ENCODE peak calls at places on chromosome 13, in nine cellular contexts. One of them, this sample, is unnamed.

GRCh38 chr13:39913928-39914327 is 258.5 kb downstream of the COG6 start:
- DNase-seq in H7: no peak
- DNase-seq in NCI-H446 treated with DMSO at 0.1 percent for 48 hours: no peak
- DNase-seq in naive thymus-derived CD8-positive, alpha-beta T cell: no peak
- DNase-seq in NCI-H510A: no peak
- DNase-seq in central memory CD4-positive, alpha-beta T cell: no peak
- DNase-seq in stimulated activated CD4-positive, alpha-beta T cell treated with anti-CD3 and anti-CD28 coated beads, TNF-alpha, amount 100 ng/mL, for 4 hours: no peak
- DNase-seq in WTC11: no peak
- DNase-seq in KG1: no peak
- DNase-seq in this sample: no peak

GRCh38 chr13:87778128-87778527 is 107.0 kb downstream of the SLITRK5 start:
- DNase-seq in H7: no peak
- DNase-seq in NCI-H446 treated with DMSO at 0.1 percent for 48 hours: no peak
- DNase-seq in naive thymus-derived CD8-positive, alpha-beta T cell: no peak
- DNase-seq in NCI-H510A: no peak
- DNase-seq in central memory CD4-positive, alpha-beta T cell: no peak
- DNase-seq in stimulated activated CD4-positive, alpha-beta T cell treated with anti-CD3 and anti-CD28 coated beads, TNF-alpha, amount 100 ng/mL, for 4 hours: no peak
- DNase-seq in WTC11: no peak
- DNase-seq in KG1: no peak
- DNase-seq in this sample: no peak

GRCh38 chr13:88196106-88196505 is 524.9 kb downstream of the SLITRK5 start:
- DNase-seq in H7: no peak
- DNase-seq in NCI-H446 treated with DMSO at 0.1 percent for 48 hours: no peak
- DNase-seq in naive thymus-derived CD8-positive, alpha-beta T cell: no peak
- DNase-seq in NCI-H510A: no peak
- DNase-seq in central memory CD4-positive, alpha-beta T cell: no peak
- DNase-seq in stimulated activated CD4-positive, alpha-beta T cell treated with anti-CD3 and anti-CD28 coated beads, TNF-alpha, amount 100 ng/mL, for 4 hours: no peak
- DNase-seq in WTC11: no peak
- DNase-seq in KG1: no peak
- DNase-seq in this sample: no peak

GRCh38 chr13:113584870-113585671 is 518 bp downstream of the TFDP1 start:
- DNase-seq in H7: peak
- DNase-seq in NCI-H446 treated with DMSO at 0.1 percent for 48 hours: no peak
- DNase-seq in naive thymus-derived CD8-positive, alpha-beta T cell: no peak
- DNase-seq in NCI-H510A: no peak
- DNase-seq in central memory CD4-positive, alpha-beta T cell: no peak
- DNase-seq in stimulated activated CD4-positive, alpha-beta T cell treated with anti-CD3 and anti-CD28 coated beads, TNF-alpha, amount 100 ng/mL, for 4 hours: peak
- DNase-seq in WTC11: no peak
- DNase-seq in KG1: no peak
- DNase-seq in this sample: no peak

GRCh38 chr13:51726446-51727185 is 77.3 kb downstream of the DHRS12 start:
- DNase-seq in H7: no peak
- DNase-seq in NCI-H446 treated with DMSO at 0.1 percent for 48 hours: no peak
- DNase-seq in naive thymus-derived CD8-positive, alpha-beta T cell: no peak
- DNase-seq in NCI-H510A: no peak
- DNase-seq in central memory CD4-positive, alpha-beta T cell: no peak
- DNase-seq in stimulated activated CD4-positive, alpha-beta T cell treated with anti-CD3 and anti-CD28 coated beads, TNF-alpha, amount 100 ng/mL, for 4 hours: no peak
- DNase-seq in WTC11: no peak
- DNase-seq in KG1: no peak
- DNase-seq in this sample: no peak

GRCh38 chr13:76667551-76667950 is 218.7 kb downstream of the KCTD12 start:
- DNase-seq in H7: no peak
- DNase-seq in NCI-H446 treated with DMSO at 0.1 percent for 48 hours: no peak
- DNase-seq in naive thymus-derived CD8-positive, alpha-beta T cell: peak
- DNase-seq in NCI-H510A: no peak
- DNase-seq in central memory CD4-positive, alpha-beta T cell: no peak
- DNase-seq in stimulated activated CD4-positive, alpha-beta T cell treated with anti-CD3 and anti-CD28 coated beads, TNF-alpha, amount 100 ng/mL, for 4 hours: no peak
- DNase-seq in WTC11: no peak
- DNase-seq in KG1: no peak
- DNase-seq in this sample: peak

GRCh38 chr13:109297628-109298027 is 488.8 kb downstream of the IRS2 start:
- DNase-seq in H7: no peak
- DNase-seq in NCI-H446 treated with DMSO at 0.1 percent for 48 hours: no peak
- DNase-seq in naive thymus-derived CD8-positive, alpha-beta T cell: no peak
- DNase-seq in NCI-H510A: no peak
- DNase-seq in central memory CD4-positive, alpha-beta T cell: no peak
- DNase-seq in stimulated activated CD4-positive, alpha-beta T cell treated with anti-CD3 and anti-CD28 coated beads, TNF-alpha, amount 100 ng/mL, for 4 hours: no peak
- DNase-seq in WTC11: no peak
- DNase-seq in KG1: no peak
- DNase-seq in this sample: no peak

GRCh38 chr13:106063591-106064308 is 471.7 kb downstream of the EFNB2 start:
- DNase-seq in H7: no peak
- DNase-seq in NCI-H446 treated with DMSO at 0.1 percent for 48 hours: no peak
- DNase-seq in naive thymus-derived CD8-positive, alpha-beta T cell: no peak
- DNase-seq in NCI-H510A: no peak
- DNase-seq in central memory CD4-positive, alpha-beta T cell: no peak
- DNase-seq in stimulated activated CD4-positive, alpha-beta T cell treated with anti-CD3 and anti-CD28 coated beads, TNF-alpha, amount 100 ng/mL, for 4 hours: no peak
- DNase-seq in WTC11: no peak
- DNase-seq in KG1: no peak
- DNase-seq in this sample: no peak

GRCh38 chr13:51154029-51154555 is 43.0 kb upstream of the C13orf42 start:
- DNase-seq in H7: no peak
- DNase-seq in NCI-H446 treated with DMSO at 0.1 percent for 48 hours: no peak
- DNase-seq in naive thymus-derived CD8-positive, alpha-beta T cell: no peak
- DNase-seq in NCI-H510A: no peak
- DNase-seq in central memory CD4-positive, alpha-beta T cell: no peak
- DNase-seq in stimulated activated CD4-positive, alpha-beta T cell treated with anti-CD3 and anti-CD28 coated beads, TNF-alpha, amount 100 ng/mL, for 4 hours: no peak
- DNase-seq in WTC11: no peak
- DNase-seq in KG1: no peak
- DNase-seq in this sample: no peak

GRCh38 chr13:44417876-44418275 is 44.3 kb downstream of the SERP2 start:
- DNase-seq in H7: no peak
- DNase-seq in NCI-H446 treated with DMSO at 0.1 percent for 48 hours: no peak
- DNase-seq in naive thymus-derived CD8-positive, alpha-beta T cell: no peak
- DNase-seq in NCI-H510A: no peak
- DNase-seq in central memory CD4-positive, alpha-beta T cell: no peak
- DNase-seq in stimulated activated CD4-positive, alpha-beta T cell treated with anti-CD3 and anti-CD28 coated beads, TNF-alpha, amount 100 ng/mL, for 4 hours: no peak
- DNase-seq in WTC11: no peak
- DNase-seq in KG1: no peak
- DNase-seq in this sample: no peak

GRCh38 chr13:96650301-96650886 is 343.9 kb downstream of the OXGR1 start:
- DNase-seq in H7: no peak
- DNase-seq in NCI-H446 treated with DMSO at 0.1 percent for 48 hours: no peak
- DNase-seq in naive thymus-derived CD8-positive, alpha-beta T cell: no peak
- DNase-seq in NCI-H510A: no peak
- DNase-seq in central memory CD4-positive, alpha-beta T cell: no peak
- DNase-seq in stimulated activated CD4-positive, alpha-beta T cell treated with anti-CD3 and anti-CD28 coated beads, TNF-alpha, amount 100 ng/mL, for 4 hours: no peak
- DNase-seq in WTC11: no peak
- DNase-seq in KG1: no peak
- DNase-seq in this sample: no peak

GRCh38 chr13:81487151-81487550 is 1146.2 kb upstream of the SPRY2 start:
- DNase-seq in H7: peak
- DNase-seq in NCI-H446 treated with DMSO at 0.1 percent for 48 hours: no peak
- DNase-seq in naive thymus-derived CD8-positive, alpha-beta T cell: no peak
- DNase-seq in NCI-H510A: no peak
- DNase-seq in central memory CD4-positive, alpha-beta T cell: no peak
- DNase-seq in stimulated activated CD4-positive, alpha-beta T cell treated with anti-CD3 and anti-CD28 coated beads, TNF-alpha, amount 100 ng/mL, for 4 hours: no peak
- DNase-seq in WTC11: peak
- DNase-seq in KG1: no peak
- DNase-seq in this sample: no peak

GRCh38 chr13:65584126-65584525 is 1646.0 kb downstream of the PCDH9 start:
- DNase-seq in H7: no peak
- DNase-seq in NCI-H446 treated with DMSO at 0.1 percent for 48 hours: no peak
- DNase-seq in naive thymus-derived CD8-positive, alpha-beta T cell: no peak
- DNase-seq in NCI-H510A: no peak
- DNase-seq in central memory CD4-positive, alpha-beta T cell: no peak
- DNase-seq in stimulated activated CD4-positive, alpha-beta T cell treated with anti-CD3 and anti-CD28 coated beads, TNF-alpha, amount 100 ng/mL, for 4 hours: no peak
- DNase-seq in WTC11: no peak
- DNase-seq in KG1: no peak
- DNase-seq in this sample: no peak

GRCh38 chr13:28955264-28955966 is 135.3 kb downstream of the MTUS2 start:
- DNase-seq in H7: no peak
- DNase-seq in NCI-H446 treated with DMSO at 0.1 percent for 48 hours: no peak
- DNase-seq in naive thymus-derived CD8-positive, alpha-beta T cell: no peak
- DNase-seq in NCI-H510A: no peak
- DNase-seq in central memory CD4-positive, alpha-beta T cell: no peak
- DNase-seq in stimulated activated CD4-positive, alpha-beta T cell treated with anti-CD3 and anti-CD28 coated beads, TNF-alpha, amount 100 ng/mL, for 4 hours: no peak
- DNase-seq in WTC11: no peak
- DNase-seq in KG1: no peak
- DNase-seq in this sample: no peak

GRCh38 chr13:50275392-50276063 is 260.3 kb downstream of the KCNRG start:
- DNase-seq in H7: no peak
- DNase-seq in NCI-H446 treated with DMSO at 0.1 percent for 48 hours: no peak
- DNase-seq in naive thymus-derived CD8-positive, alpha-beta T cell: no peak
- DNase-seq in NCI-H510A: no peak
- DNase-seq in central memory CD4-positive, alpha-beta T cell: no peak
- DNase-seq in stimulated activated CD4-positive, alpha-beta T cell treated with anti-CD3 and anti-CD28 coated beads, TNF-alpha, amount 100 ng/mL, for 4 hours: no peak
- DNase-seq in WTC11: no peak
- DNase-seq in KG1: no peak
- DNase-seq in this sample: no peak

GRCh38 chr13:21901772-21902708 is 231.2 kb downstream of the FGF9 start:
- DNase-seq in H7: no peak
- DNase-seq in NCI-H446 treated with DMSO at 0.1 percent for 48 hours: peak
- DNase-seq in naive thymus-derived CD8-positive, alpha-beta T cell: no peak
- DNase-seq in NCI-H510A: no peak
- DNase-seq in central memory CD4-positive, alpha-beta T cell: no peak
- DNase-seq in stimulated activated CD4-positive, alpha-beta T cell treated with anti-CD3 and anti-CD28 coated beads, TNF-alpha, amount 100 ng/mL, for 4 hours: no peak
- DNase-seq in WTC11: no peak
- DNase-seq in KG1: no peak
- DNase-seq in this sample: no peak

GRCh38 chr13:23711355-23711754 is 141.1 kb downstream of the TNFRSF19 start:
- DNase-seq in H7: no peak
- DNase-seq in NCI-H446 treated with DMSO at 0.1 percent for 48 hours: no peak
- DNase-seq in naive thymus-derived CD8-positive, alpha-beta T cell: no peak
- DNase-seq in NCI-H510A: no peak
- DNase-seq in central memory CD4-positive, alpha-beta T cell: no peak
- DNase-seq in stimulated activated CD4-positive, alpha-beta T cell treated with anti-CD3 and anti-CD28 coated beads, TNF-alpha, amount 100 ng/mL, for 4 hours: no peak
- DNase-seq in WTC11: no peak
- DNase-seq in KG1: no peak
- DNase-seq in this sample: no peak

GRCh38 chr13:99312493-99312883 is 5.3 kb upstream of the GPR183 start:
- DNase-seq in H7: no peak
- DNase-seq in NCI-H446 treated with DMSO at 0.1 percent for 48 hours: no peak
- DNase-seq in naive thymus-derived CD8-positive, alpha-beta T cell: no peak
- DNase-seq in NCI-H510A: no peak
- DNase-seq in central memory CD4-positive, alpha-beta T cell: no peak
- DNase-seq in stimulated activated CD4-positive, alpha-beta T cell treated with anti-CD3 and anti-CD28 coated beads, TNF-alpha, amount 100 ng/mL, for 4 hours: no peak
- DNase-seq in WTC11: no peak
- DNase-seq in KG1: peak
- DNase-seq in this sample: peak

GRCh38 chr13:47661076-47661475 is 340.0 kb downstream of the SUCLA2 start:
- DNase-seq in H7: no peak
- DNase-seq in NCI-H446 treated with DMSO at 0.1 percent for 48 hours: no peak
- DNase-seq in naive thymus-derived CD8-positive, alpha-beta T cell: no peak
- DNase-seq in NCI-H510A: no peak
- DNase-seq in central memory CD4-positive, alpha-beta T cell: no peak
- DNase-seq in stimulated activated CD4-positive, alpha-beta T cell treated with anti-CD3 and anti-CD28 coated beads, TNF-alpha, amount 100 ng/mL, for 4 hours: no peak
- DNase-seq in WTC11: no peak
- DNase-seq in KG1: no peak
- DNase-seq in this sample: no peak

GRCh38 chr13:26719356-26719945 is 41.1 kb downstream of the GPR12 start:
- DNase-seq in H7: peak
- DNase-seq in NCI-H446 treated with DMSO at 0.1 percent for 48 hours: peak
- DNase-seq in naive thymus-derived CD8-positive, alpha-beta T cell: no peak
- DNase-seq in NCI-H510A: peak
- DNase-seq in central memory CD4-positive, alpha-beta T cell: no peak
- DNase-seq in stimulated activated CD4-positive, alpha-beta T cell treated with anti-CD3 and anti-CD28 coated beads, TNF-alpha, amount 100 ng/mL, for 4 hours: no peak
- DNase-seq in WTC11: no peak
- DNase-seq in KG1: peak
- DNase-seq in this sample: peak

GRCh38 chr13:25489238-25489637 is 117.5 kb downstream of the ATP8A2 start:
- DNase-seq in H7: no peak
- DNase-seq in NCI-H446 treated with DMSO at 0.1 percent for 48 hours: no peak
- DNase-seq in naive thymus-derived CD8-positive, alpha-beta T cell: no peak
- DNase-seq in NCI-H510A: no peak
- DNase-seq in central memory CD4-positive, alpha-beta T cell: no peak
- DNase-seq in stimulated activated CD4-positive, alpha-beta T cell treated with anti-CD3 and anti-CD28 coated beads, TNF-alpha, amount 100 ng/mL, for 4 hours: no peak
- DNase-seq in WTC11: no peak
- DNase-seq in KG1: no peak
- DNase-seq in this sample: no peak

GRCh38 chr13:58598241-58598640 is 966.7 kb downstream of the PCDH17 start:
- DNase-seq in H7: no peak
- DNase-seq in NCI-H446 treated with DMSO at 0.1 percent for 48 hours: no peak
- DNase-seq in naive thymus-derived CD8-positive, alpha-beta T cell: no peak
- DNase-seq in NCI-H510A: no peak
- DNase-seq in central memory CD4-positive, alpha-beta T cell: no peak
- DNase-seq in stimulated activated CD4-positive, alpha-beta T cell treated with anti-CD3 and anti-CD28 coated beads, TNF-alpha, amount 100 ng/mL, for 4 hours: no peak
- DNase-seq in WTC11: no peak
- DNase-seq in KG1: no peak
- DNase-seq in this sample: no peak

GRCh38 chr13:52994051-52994450 is 34.6 kb upstream of the OLFM4 start:
- DNase-seq in H7: no peak
- DNase-seq in NCI-H446 treated with DMSO at 0.1 percent for 48 hours: no peak
- DNase-seq in naive thymus-derived CD8-positive, alpha-beta T cell: no peak
- DNase-seq in NCI-H510A: no peak
- DNase-seq in central memory CD4-positive, alpha-beta T cell: no peak
- DNase-seq in stimulated activated CD4-positive, alpha-beta T cell treated with anti-CD3 and anti-CD28 coated beads, TNF-alpha, amount 100 ng/mL, for 4 hours: no peak
- DNase-seq in WTC11: no peak
- DNase-seq in KG1: no peak
- DNase-seq in this sample: no peak

GRCh38 chr13:27302643-27303262 is 32.1 kb downstream of the RASL11A start:
- DNase-seq in H7: no peak
- DNase-seq in NCI-H446 treated with DMSO at 0.1 percent for 48 hours: no peak
- DNase-seq in naive thymus-derived CD8-positive, alpha-beta T cell: no peak
- DNase-seq in NCI-H510A: no peak
- DNase-seq in central memory CD4-positive, alpha-beta T cell: no peak
- DNase-seq in stimulated activated CD4-positive, alpha-beta T cell treated with anti-CD3 and anti-CD28 coated beads, TNF-alpha, amount 100 ng/mL, for 4 hours: no peak
- DNase-seq in WTC11: no peak
- DNase-seq in KG1: no peak
- DNase-seq in this sample: no peak

This sample was measured in GDM1.